ENCODE peak calls at places on chromosomes 16 and 17, in four cellular contexts. F is A549, L is keratinocyte, X is coronary artery. D is an unnamed sample.

GRCh38 chr16:20001856-20002707 is 71.6 kb downstream of the GPR139 start:
- DNase-seq in F (no peak), L (no peak), X (no peak), D (no peak)

GRCh38 chr17:79028496-79029326 is 4.7 kb downstream of the C1QTNF1 start:
- DNase-seq in F (no peak), L (no peak), X (no peak), D (no peak)

GRCh38 chr17:82356028-82356427 is 3.0 kb upstream of the TEX19 start:
- DNase-seq in F (no peak), X (no peak), L (peak), D (peak)

GRCh38 chr16:44655-45054 is 8.8 kb downstream of the POLR3K start:
- DNase-seq in X (no peak), L (no peak), F (no peak), D (no peak)

GRCh38 chr17:50681260-50682200 is 26.2 kb downstream of the ANKRD40 start:
- DNase-seq in F (peak), L (no peak), X (no peak), D (no peak)

GRCh38 chr17:82219753-82220709 is 7.4 kb upstream of the CCDC57 start:
- DNase-seq in L (no peak), F (no peak), X (peak), D (no peak)

GRCh38 chr17:70621593-70621992 is 452.3 kb downstream of the KCNJ2 start:
- DNase-seq in L (no peak), F (no peak), X (no peak), D (no peak)

GRCh38 chr16:78673884-78674283 is 574.4 kb downstream of the WWOX start:
- DNase-seq in F (no peak), L (no peak), X (no peak), D (no peak)

GRCh38 chr17:18182978-18183333 is 672 bp upstream of the ALKBH5 start:
- DNase-seq in X (peak), L (no peak), F (no peak), D (peak)

GRCh38 chr16:82653550-82654511 is 27.1 kb downstream of the CDH13 start:
- DNase-seq in X (no peak), F (peak), L (no peak), D (no peak)

GRCh38 chr16:10895053-10895946 is 18.3 kb downstream of the CIITA start:
- DNase-seq in X (no peak), F (no peak), L (no peak), D (no peak)

GRCh38 chr16:69481901-69482341 is 57.5 kb downstream of the CYB5B start:
- DNase-seq in X (peak), L (no peak), F (no peak), D (no peak)

GRCh38 chr16:51500306-51500705 is 349.2 kb upstream of the SALL1 start:
- DNase-seq in X (no peak), F (peak), L (no peak), D (no peak)

GRCh38 chr17:82502207-82502606 is 17.3 kb upstream of the FOXK2 start:
- DNase-seq in X (peak), L (no peak), F (no peak), D (no peak)

GRCh38 chr17:48052956-48053757 is 5.0 kb downstream of the NFE2L1 start:
- DNase-seq in F (no peak), L (no peak), X (no peak), D (no peak)

GRCh38 chr17:6591599-6592158 is 35.3 kb upstream of the PITPNM3 start:
- DNase-seq in X (no peak), F (peak), L (peak), D (peak)

GRCh38 chr16:4351880-4352279 is 759 bp upstream of the PAM16 start:
- DNase-seq in F (no peak), L (no peak), X (no peak), D (no peak)

GRCh38 chr17:83067718-83068261 is 11.6 kb upstream of the METRNL start:
- DNase-seq in F (peak), X (peak), L (no peak), D (no peak)

GRCh38 chr17:32123782-32124181 is 18.5 kb upstream of the RHOT1 start:
- DNase-seq in X (no peak), F (peak), L (no peak), D (no peak)

GRCh38 chr17:44065668-44066203 is 735 bp downstream of the LSM12 start:
- DNase-seq in L (no peak), F (no peak), X (no peak), D (no peak)

GRCh38 chr16:84933774-84934571 is 77.4 kb downstream of the ZDHHC7 start:
- DNase-seq in F (no peak), X (peak), L (no peak), D (no peak)

GRCh38 chr16:31504159-31504558 is 4.0 kb downstream of the RUSF1 start:
- DNase-seq in X (no peak), L (no peak), F (no peak), D (no peak)
- H3K27ac ChIP-seq in X (no peak), L (no peak), F (no peak), D (no peak)

GRCh38 chr16:1420111-1420539 is 422 bp downstream of the UQCC4 start:
- DNase-seq in X (no peak), L (no peak), F (no peak), D (no peak)
- H3K27ac ChIP-seq in X (peak), L (peak), F (peak), D (peak)

GRCh38 chr16:47467501-47467900 is 6.4 kb downstream of the PHKB start:
- DNase-seq in X (no peak), F (no peak), L (no peak), D (no peak)
- H3K27ac ChIP-seq in X (no peak), F (no peak), L (no peak), D (no peak)

GRCh38 chr16:15573274-15573895 is 69.6 kb downstream of the MARF1 start:
- DNase-seq in X (no peak), L (no peak), F (no peak), D (no peak)
- H3K27ac ChIP-seq in X (no peak), L (no peak), F (peak), D (no peak)

GRCh38 chr17:41792835-41793748 is 6.6 kb upstream of the JUP start:
- DNase-seq in F (peak), L (peak), X (peak), D (peak)

GRCh38 chr17:41796066-41796895 is 9.8 kb upstream of the JUP start:
- DNase-seq in X (peak), F (no peak), L (no peak), D (no peak)

GRCh38 chr17:41797377-41797776 is 10.9 kb upstream of the JUP start:
- DNase-seq in F (no peak), X (no peak), L (no peak), D (no peak)

GRCh38 chr17:41793749-41794602 is 7.5 kb upstream of the JUP start:
- DNase-seq in X (peak), L (no peak), F (no peak), D (no peak)

GRCh38 chr17:41794603-41794975 is 8.1 kb upstream of the JUP start:
- DNase-seq in X (no peak), L (no peak), F (no peak), D (no peak)
- H3K27ac ChIP-seq in X (no peak), L (peak), F (peak), D (peak)

GRCh38 chr17:75548839-75549238 is 23.3 kb downstream of the LLGL2 start:
- DNase-seq in F (no peak), X (no peak), L (no peak), D (no peak)
- H3K27ac ChIP-seq in F (peak), X (no peak), L (no peak), D (peak)

GRCh38 chr16:3085868-3086595 is 13.1 kb downstream of the ZSCAN10 start:
- DNase-seq in X (no peak), F (no peak), L (no peak), D (no peak)

GRCh38 chr16:3088450-3088849 is 10.6 kb downstream of the ZSCAN10 start:
- DNase-seq in L (no peak), X (no peak), F (no peak), D (no peak)

GRCh38 chr16:3086596-3087242 is 12.4 kb downstream of the ZSCAN10 start:
- DNase-seq in F (no peak), X (no peak), L (no peak), D (no peak)

GRCh38 chr16:3087836-3088235 is 11.3 kb downstream of the ZSCAN10 start:
- DNase-seq in L (no peak), X (no peak), F (no peak), D (no peak)

GRCh38 chr16:3087243-3087791 is 11.8 kb downstream of the ZSCAN10 start:
- DNase-seq in X (no peak), L (no peak), F (peak), D (no peak)
- H3K27ac ChIP-seq in X (peak), L (no peak), F (no peak), D (no peak)